ENCODE peak calls at places on chromosome 2, in five cellular contexts. P is frontal cortex; Y is NCI-H446; Z is CD4-positive, alpha-beta T cell; T is NCI-H1417. U is an unnamed sample.

GRCh38 chr2:118530976-118531375 is 316.5 kb downstream of the EN1 start:
- DNase-seq in P (no peak), Y (no peak), Z (no peak), T (peak; percentile 21), U (no peak)

GRCh38 chr2:68879296-68879695 is 8.1 kb upstream of the BMP10 start:
- DNase-seq in P (no peak), Y (no peak), Z (no peak), T (no peak), U (no peak)

GRCh38 chr2:220654322-220654721 is 917.8 kb downstream of the EPHA4 start:
- DNase-seq in P (no peak), Y (no peak), Z (no peak), T (peak; percentile 8), U (no peak)

GRCh38 chr2:227347117-227347516 is 22.1 kb downstream of the MFF start:
- DNase-seq in P (no peak), Y (no peak), Z (no peak), T (no peak), U (no peak)

GRCh38 chr2:14536976-14537375 is 95.5 kb upstream of the LRATD1 start:
- DNase-seq in P (no peak), Y (no peak), Z (no peak), T (no peak), U (no peak)

GRCh38 chr2:223967981-223968380 is 10.7 kb downstream of the MRPL44 start:
- DNase-seq in P (no peak), Y (no peak), Z (no peak), T (no peak), U (no peak)

GRCh38 chr2:231615058-231615671 is 22.5 kb downstream of the TEX44 start:
- DNase-seq in P (no peak), Y (no peak), Z (no peak), T (no peak), U (no peak)

GRCh38 chr2:24315669-24316068 is 44.7 kb downstream of the ITSN2 start:
- DNase-seq in P (no peak), Y (no peak), Z (no peak), T (no peak), U (no peak)

GRCh38 chr2:189147361-189147760 is 32.2 kb downstream of the COL5A2 start:
- DNase-seq in P (no peak), Y (no peak), Z (no peak), T (no peak), U (no peak)

GRCh38 chr2:65256088-65256487 is 28.5 kb downstream of the ACTR2 start:
- DNase-seq in P (no peak), Y (no peak), Z (no peak), T (no peak), U (no peak)

GRCh38 chr2:102975996-102976636 is 214.3 kb downstream of the TMEM182 start:
- DNase-seq in P (peak; percentile 19), Y (peak; percentile 78), Z (no peak), T (peak; percentile 61), U (peak; percentile 26)

GRCh38 chr2:182672471-182673165 is 43.4 kb upstream of the DNAJC10 start:
- DNase-seq in P (no peak), Y (no peak), Z (no peak), T (no peak), U (no peak)

GRCh38 chr2:26561918-26562810 is 79.0 kb downstream of the CIB4 start:
- DNase-seq in P (peak; percentile 66), Y (no peak), Z (peak; percentile 35), T (peak; percentile 94), U (peak; percentile 86)

GRCh38 chr2:19682493-19682892 is 219.3 kb downstream of the TTC32 start:
- DNase-seq in P (no peak), Y (no peak), Z (no peak), T (no peak), U (no peak)

GRCh38 chr2:74555610-74556103 is 1.1 kb downstream of the DOK1 start:
- DNase-seq in P (no peak), Y (no peak), Z (no peak), T (no peak), U (no peak)

GRCh38 chr2:230042195-230042594 is 26.5 kb downstream of the SLC16A14 start:
- DNase-seq in P (no peak), Y (no peak), Z (no peak), T (no peak), U (no peak)

GRCh38 chr2:20052229-20052871 is 922 bp upstream of the LAPTM4A start:
- DNase-seq in P (no peak), Y (no peak), Z (no peak), T (peak; percentile 82), U (no peak)

GRCh38 chr2:178419123-178419522 is 31.9 kb downstream of the PRKRA start:
- DNase-seq in P (no peak), Y (no peak), Z (no peak), T (peak; percentile 26), U (no peak)

GRCh38 chr2:133241231-133241575 is 327.1 kb downstream of the NCKAP5 start:
- DNase-seq in P (no peak), Y (no peak), Z (no peak), T (no peak), U (no peak)

GRCh38 chr2:82650038-82650437 is 1809.0 kb downstream of the SUCLG1 start:
- DNase-seq in P (no peak), Y (no peak), Z (no peak), T (no peak), U (no peak)